ENCODE peak calls at places on chromosome 10, in four cellular contexts. S is T-cell; T is endothelial cell; V is stimulated activated naive CD4-positive, alpha-beta T cell. H is an unnamed sample.

GRCh38 chr10:86944907-86945306 is 12.5 kb downstream of the MMRN2 start:
- DNase-seq in V (no peak), T (no peak), S (no peak), H (no peak)

GRCh38 chr10:50395279-50395678 is 144.0 kb upstream of the ASAH2 start:
- DNase-seq in S (no peak), V (no peak), T (no peak), H (no peak)

GRCh38 chr10:114073787-114074186 is 30.1 kb downstream of the ADRB1 start:
- DNase-seq in V (no peak), T (no peak), S (no peak), H (no peak)

GRCh38 chr10:71889388-71889987 is 38.4 kb upstream of the PSAP start:
- DNase-seq in S (no peak), T (no peak), V (no peak), H (no peak)

GRCh38 chr10:77946084-77946483 is 19.5 kb upstream of the DLG5 start:
- DNase-seq in T (no peak), S (no peak), V (no peak), H (no peak)

GRCh38 chr10:11476035-11476434 is 135.4 kb downstream of the USP6NL start:
- DNase-seq in V (no peak), S (no peak), T (no peak), H (no peak)

GRCh38 chr10:82961864-82962263 is 1086.9 kb downstream of the NRG3 start:
- DNase-seq in V (no peak), T (no peak), S (no peak), H (no peak)

GRCh38 chr10:58674260-58674659 is 161.6 kb downstream of the BICC1 start:
- DNase-seq in T (no peak), V (no peak), S (no peak), H (no peak)

GRCh38 chr10:96509017-96509641 is 4.6 kb downstream of the TLL2 start:
- DNase-seq in S (no peak), V (no peak), T (no peak), H (no peak)

GRCh38 chr10:58107506-58107905 is 160.2 kb downstream of the IPMK start:
- DNase-seq in V (no peak), S (no peak), T (no peak), H (no peak)

GRCh38 chr10:110618206-110618605 is 25.9 kb upstream of the RBM20 start:
- DNase-seq in V (no peak), S (no peak), T (no peak), H (no peak)

GRCh38 chr10:70907619-70908425 is 19.5 kb upstream of the PCBD1 start:
- DNase-seq in T (no peak), V (no peak), S (no peak), H (peak; percentile 47)

GRCh38 chr10:15295540-15296325 is 75.4 kb downstream of the FAM171A1 start:
- DNase-seq in T (no peak), S (no peak), V (no peak), H (no peak)

GRCh38 chr10:36114913-36115312 is 472.8 kb upstream of the FZD8 start:
- DNase-seq in T (no peak), V (no peak), S (no peak), H (no peak)

GRCh38 chr10:26439436-26440090 is 1.4 kb downstream of the APBB1IP start:
- DNase-seq in V (no peak), S (no peak), T (no peak), H (no peak)

GRCh38 chr10:61618388-61618961 is 44.3 kb upstream of the CABCOCO1 start:
- DNase-seq in S (no peak), T (no peak), V (no peak), H (no peak)

GRCh38 chr10:49663596-49663995 is 15.9 kb upstream of the C10orf53 start:
- DNase-seq in S (no peak), T (no peak), V (no peak), H (no peak)

GRCh38 chr10:62230344-62231138 is 38.1 kb downstream of the RTKN2 start:
- DNase-seq in T (no peak), V (no peak), S (no peak), H (no peak)

GRCh38 chr10:28705472-28705871 is 28.2 kb downstream of the BAMBI start:
- DNase-seq in T (no peak), V (no peak), S (no peak), H (no peak)

GRCh38 chr10:35795131-35795819 is 153.2 kb upstream of the FZD8 start:
- DNase-seq in S (no peak), T (no peak), V (no peak), H (no peak)

GRCh38 chr10:78806805-78807221 is 262.0 kb upstream of the ZMIZ1 start:
- DNase-seq in S (no peak), T (no peak), V (no peak), H (no peak)

GRCh38 chr10:24238527-24239247 is 29.7 kb downstream of the KIAA1217 start:
- DNase-seq in V (no peak), T (no peak), S (no peak), H (no peak)

GRCh38 chr10:5968037-5968680 is 9.2 kb downstream of the IL15RA start:
- DNase-seq in S (no peak), T (no peak), V (no peak), H (peak; percentile 38)

GRCh38 chr10:48759113-48759901 is 74.6 kb downstream of the WDFY4 start:
- DNase-seq in T (no peak), V (no peak), S (no peak), H (no peak)

GRCh38 chr10:70887804-70888800 is at the start of gene PCBD1:
- DNase-seq in S (peak; percentile 61), V (peak; percentile 58), T (peak; percentile 65), H (peak; percentile 88)

GRCh38 chr10:92492748-92493240 is 81.1 kb downstream of the IDE start:
- DNase-seq in V (no peak), S (no peak), T (no peak), H (no peak)

GRCh38 chr10:6737080-6737641 is 157.1 kb upstream of the PRKCQ start:
- DNase-seq in S (no peak), V (no peak), T (no peak), H (no peak)

GRCh38 chr10:8298871-8299570 is 244.5 kb downstream of the GATA3 start:
- DNase-seq in V (no peak), S (no peak), T (no peak), H (no peak)

GRCh38 chr10:5565671-5566581 is 41.2 kb downstream of the CALML3 start:
- DNase-seq in V (no peak), S (no peak), T (no peak), H (peak; percentile 51)

GRCh38 chr10:71260622-71261325 is 48.4 kb downstream of the UNC5B start:
- DNase-seq in S (no peak), T (no peak), V (no peak), H (peak; percentile 84)

GRCh38 chr10:99742701-99743100 is 10.7 kb downstream of the CUTC start:
- DNase-seq in V (no peak), S (no peak), T (no peak), H (no peak)

GRCh38 chr10:52351911-52352310 is 37.8 kb downstream of the DKK1 start:
- DNase-seq in V (no peak), T (no peak), S (no peak), H (no peak)